ENCODE peak calls at places on chromosomes 11 and 22, in six cellular contexts. One of them, this sample, is unnamed.

GRCh38 chr11:12812849-12813248 is 138.6 kb downstream of the TEAD1 start:
- DNase-seq in aorta: no peak
- DNase-seq in GM23338: no peak
- DNase-seq in colonic mucosa: no peak
- DNase-seq in GM23248: no peak
- DNase-seq in esophagus squamous epithelium: no peak
- DNase-seq in this sample: no peak

GRCh38 chr11:72600557-72600956 is 73.7 kb downstream of the PDE2A start:
- DNase-seq in aorta: no peak
- DNase-seq in GM23338: no peak
- DNase-seq in colonic mucosa: no peak
- DNase-seq in GM23248: no peak
- DNase-seq in esophagus squamous epithelium: no peak
- DNase-seq in this sample: no peak

GRCh38 chr11:112972399-112973115 is 11.3 kb downstream of the NCAM1 start:
- DNase-seq in aorta: no peak
- DNase-seq in GM23338: no peak
- DNase-seq in colonic mucosa: no peak
- DNase-seq in GM23248: no peak
- DNase-seq in esophagus squamous epithelium: no peak
- DNase-seq in this sample: no peak

GRCh38 chr11:65444314-65445051 is 21.9 kb downstream of the NEAT1 start:
- DNase-seq in aorta: no peak
- DNase-seq in GM23338: no peak
- DNase-seq in colonic mucosa: no peak
- DNase-seq in GM23248: peak; percentile 50
- DNase-seq in esophagus squamous epithelium: no peak
- DNase-seq in this sample: peak; percentile 30

GRCh38 chr11:10303558-10304363 is 1.1 kb upstream of the ADM start:
- DNase-seq in aorta: peak; percentile 64
- DNase-seq in GM23338: peak; percentile 80
- DNase-seq in colonic mucosa: peak; percentile 71
- DNase-seq in GM23248: peak; percentile 85
- DNase-seq in esophagus squamous epithelium: no peak
- DNase-seq in this sample: no peak

GRCh38 chr11:59182457-59183151 is 10.7 kb downstream of the DTX4 start:
- DNase-seq in aorta: no peak
- DNase-seq in GM23338: peak; percentile 87
- DNase-seq in colonic mucosa: peak; percentile 81
- DNase-seq in GM23248: no peak
- DNase-seq in esophagus squamous epithelium: no peak
- DNase-seq in this sample: no peak

GRCh38 chr11:121540627-121541026 is 87.9 kb upstream of the SORL1-AS1 start:
- DNase-seq in aorta: no peak
- DNase-seq in GM23338: no peak
- DNase-seq in colonic mucosa: no peak
- DNase-seq in GM23248: no peak
- DNase-seq in esophagus squamous epithelium: no peak
- DNase-seq in this sample: no peak

GRCh38 chr11:27379449-27379848 is 16.4 kb upstream of the CCDC34 start:
- DNase-seq in aorta: no peak
- DNase-seq in GM23338: no peak
- DNase-seq in colonic mucosa: no peak
- DNase-seq in GM23248: no peak
- DNase-seq in esophagus squamous epithelium: no peak
- DNase-seq in this sample: no peak

GRCh38 chr11:68329993-68330699 is 17.8 kb downstream of the LRP5 start:
- DNase-seq in aorta: no peak
- DNase-seq in GM23338: peak; percentile 39
- DNase-seq in colonic mucosa: no peak
- DNase-seq in GM23248: peak; percentile 30
- DNase-seq in esophagus squamous epithelium: no peak
- DNase-seq in this sample: no peak

GRCh38 chr11:66047541-66048365 is 1.2 kb downstream of the GAL3ST3 start:
- DNase-seq in aorta: no peak
- DNase-seq in GM23338: no peak
- DNase-seq in colonic mucosa: no peak
- DNase-seq in GM23248: no peak
- DNase-seq in esophagus squamous epithelium: no peak
- DNase-seq in this sample: no peak

GRCh38 chr22:25368271-25368670 is 148.8 kb downstream of the CRYBB2 start:
- DNase-seq in aorta: no peak
- DNase-seq in GM23338: no peak
- DNase-seq in colonic mucosa: peak; percentile 72
- DNase-seq in GM23248: peak; percentile 84
- DNase-seq in esophagus squamous epithelium: no peak
- DNase-seq in this sample: no peak

GRCh38 chr11:64841592-64842365 is 2.7 kb downstream of the CDC42BPG start:
- DNase-seq in aorta: no peak
- DNase-seq in GM23338: peak; percentile 47
- DNase-seq in colonic mucosa: no peak
- DNase-seq in GM23248: no peak
- DNase-seq in esophagus squamous epithelium: no peak
- DNase-seq in this sample: no peak

GRCh38 chr22:40628354-40629042 is 8.0 kb downstream of the MRTFA start:
- DNase-seq in aorta: no peak
- DNase-seq in GM23338: no peak
- DNase-seq in colonic mucosa: no peak
- DNase-seq in GM23248: peak; percentile 79
- DNase-seq in esophagus squamous epithelium: no peak
- DNase-seq in this sample: no peak

GRCh38 chr11:129960216-129961214 is 42.1 kb downstream of the PRDM10 start:
- DNase-seq in aorta: no peak
- DNase-seq in GM23338: no peak
- DNase-seq in colonic mucosa: no peak
- DNase-seq in GM23248: peak; percentile 92
- DNase-seq in esophagus squamous epithelium: no peak
- DNase-seq in this sample: no peak

GRCh38 chr11:94060401-94060800 is 39.2 kb downstream of the HEPHL1 start:
- DNase-seq in aorta: no peak
- DNase-seq in GM23338: no peak
- DNase-seq in colonic mucosa: no peak
- DNase-seq in GM23248: peak; percentile 2
- DNase-seq in esophagus squamous epithelium: no peak
- DNase-seq in this sample: no peak

GRCh38 chr11:128848815-128849455 is 18.2 kb downstream of the KCNJ1 start:
- DNase-seq in aorta: peak; percentile 70
- DNase-seq in GM23338: peak; percentile 91
- DNase-seq in colonic mucosa: peak; percentile 52
- DNase-seq in GM23248: peak; percentile 60
- DNase-seq in esophagus squamous epithelium: no peak
- DNase-seq in this sample: peak; percentile 52

GRCh38 chr11:112780351-112781043 is 180.7 kb upstream of the NCAM1 start:
- DNase-seq in aorta: peak; percentile 81
- DNase-seq in GM23338: no peak
- DNase-seq in colonic mucosa: no peak
- DNase-seq in GM23248: peak; percentile 84
- DNase-seq in esophagus squamous epithelium: no peak
- DNase-seq in this sample: no peak

DNA sequence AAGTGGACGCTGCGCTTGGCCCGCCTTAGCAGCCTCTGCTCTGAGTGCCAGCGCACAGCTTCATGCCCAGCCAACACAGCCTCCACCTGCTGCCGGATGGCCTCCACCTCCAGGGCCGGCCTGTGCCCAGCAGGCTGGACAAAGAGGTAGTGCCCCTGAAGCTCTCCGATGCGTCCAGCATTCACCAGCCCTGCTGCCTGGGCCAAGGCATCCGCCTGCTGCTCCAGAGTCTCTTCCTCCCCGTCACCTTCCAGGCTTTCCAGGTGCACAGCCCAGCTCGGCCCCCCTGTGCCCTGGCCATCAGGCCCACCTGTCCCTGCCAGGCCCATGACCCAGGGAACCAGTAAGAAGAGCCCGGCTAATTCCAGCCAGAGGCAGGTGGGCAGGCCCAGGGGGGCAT is 2.5 kb downstream of the PCSK7 start:
- DNase-seq in aorta: no peak
- DNase-seq in GM23338: no peak
- DNase-seq in colonic mucosa: no peak
- DNase-seq in GM23248: no peak
- DNase-seq in esophagus squamous epithelium: no peak
- DNase-seq in this sample: no peak
- H3K36me3 ChIP-seq in aorta: no peaks in the 10 kb centered on the region
- H3K36me3 ChIP-seq in GM23338: no peaks in the 10 kb centered on the region
- H3K36me3 ChIP-seq in colonic mucosa: peaks cover 9% of the 10 kb centered on the region
- H3K36me3 ChIP-seq in GM23248: peaks cover 8% of the 10 kb centered on the region
- H3K36me3 ChIP-seq in esophagus squamous epithelium: peaks cover 26% of the 10 kb centered on the region
- H3K36me3 ChIP-seq in this sample: peaks cover 6% of the 10 kb centered on the region

DNA sequence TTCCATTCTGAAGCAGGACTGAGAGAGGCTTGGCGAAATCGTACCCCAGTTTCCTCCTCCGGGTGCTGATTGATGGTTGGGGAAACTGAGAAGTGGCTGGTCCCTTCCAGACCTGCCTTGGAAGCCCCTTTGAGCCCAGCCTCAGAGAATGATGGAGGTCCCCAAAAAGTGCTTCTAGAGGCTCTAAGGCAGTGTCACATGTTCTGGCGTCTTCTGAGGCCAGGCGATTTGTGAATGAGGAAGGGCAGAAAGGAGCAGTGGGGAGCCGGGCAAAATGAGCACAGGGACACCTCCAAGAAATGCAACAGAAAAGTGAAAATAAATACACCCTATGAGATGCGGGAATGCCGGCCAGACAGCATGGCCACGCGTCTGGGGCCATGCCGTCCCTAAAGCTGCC is 1.0 kb upstream of the LIF start:
- DNase-seq in aorta: no peak
- DNase-seq in GM23338: no peak
- DNase-seq in colonic mucosa: peak; percentile 39
- DNase-seq in GM23248: no peak
- DNase-seq in esophagus squamous epithelium: no peak
- DNase-seq in this sample: no peak
- H3K36me3 ChIP-seq in aorta: no peaks in the 10 kb centered on the region
- H3K36me3 ChIP-seq in GM23338: no peaks in the 10 kb centered on the region
- H3K36me3 ChIP-seq in colonic mucosa: no peaks in the 10 kb centered on the region
- H3K36me3 ChIP-seq in GM23248: no peaks in the 10 kb centered on the region
- H3K36me3 ChIP-seq in esophagus squamous epithelium: no peaks in the 10 kb centered on the region
- H3K36me3 ChIP-seq in this sample: no peaks in the 10 kb centered on the region

GRCh38 chr22:24096401-24097115 is 84.7 kb upstream of the SUSD2 start:
- DNase-seq in aorta: peak; percentile 25
- DNase-seq in GM23338: no peak
- DNase-seq in colonic mucosa: no peak
- DNase-seq in GM23248: no peak
- DNase-seq in esophagus squamous epithelium: no peak
- DNase-seq in this sample: no peak

GRCh38 chr22:24097961-24098391 is 83.3 kb upstream of the SUSD2 start:
- DNase-seq in aorta: no peak
- DNase-seq in GM23338: no peak
- DNase-seq in colonic mucosa: no peak
- DNase-seq in GM23248: no peak
- DNase-seq in esophagus squamous epithelium: no peak
- DNase-seq in this sample: no peak

GRCh38 chr22:24102366-24103200 is 78.7 kb upstream of the SUSD2 start:
- DNase-seq in aorta: peak; percentile 26
- DNase-seq in GM23338: no peak
- DNase-seq in colonic mucosa: no peak
- DNase-seq in GM23248: no peak
- DNase-seq in esophagus squamous epithelium: no peak
- DNase-seq in this sample: no peak

GRCh38 chr22:24101966-24102365 is 79.3 kb upstream of the SUSD2 start:
- DNase-seq in aorta: peak; percentile 35
- DNase-seq in GM23338: no peak
- DNase-seq in colonic mucosa: no peak
- DNase-seq in GM23248: peak; percentile 9
- DNase-seq in esophagus squamous epithelium: no peak
- DNase-seq in this sample: no peak

DNA sequence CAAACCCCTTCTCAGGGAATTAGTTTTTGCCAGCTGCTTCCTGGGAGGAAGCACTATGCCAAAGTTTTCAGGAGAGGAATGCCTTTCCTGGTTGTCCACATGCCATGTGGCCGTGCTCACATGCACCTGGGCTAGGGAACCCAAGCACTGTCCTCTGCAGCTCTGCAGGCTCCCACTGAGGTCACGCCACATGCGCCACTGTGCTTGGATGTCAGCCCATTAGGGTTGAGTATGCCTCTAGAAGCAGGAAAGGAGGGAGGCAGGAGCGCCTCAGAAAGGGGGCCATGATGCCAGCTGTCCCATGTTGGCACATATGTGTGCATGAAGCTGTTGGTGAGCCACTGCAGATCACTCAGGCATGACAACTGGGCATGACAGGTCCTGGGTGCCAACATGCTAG is 81.6 kb upstream of the SUSD2 start:
- DNase-seq in aorta: peak; percentile 28
- DNase-seq in GM23338: no peak
- DNase-seq in colonic mucosa: no peak
- DNase-seq in GM23248: no peak
- DNase-seq in esophagus squamous epithelium: no peak
- DNase-seq in this sample: no peak
- H3K36me3 ChIP-seq in aorta: no peaks in the 10 kb centered on the region
- H3K36me3 ChIP-seq in GM23338: no peaks in the 10 kb centered on the region
- H3K36me3 ChIP-seq in colonic mucosa: peaks cover 6% of the 10 kb centered on the region
- H3K36me3 ChIP-seq in GM23248: peaks cover 3% of the 10 kb centered on the region
- H3K36me3 ChIP-seq in esophagus squamous epithelium: peaks cover 8% of the 10 kb centered on the region
- H3K36me3 ChIP-seq in this sample: peaks cover 78% of the 10 kb centered on the region

GRCh38 chr22:33063611-33064010 is 5.4 kb upstream of the SYN3 start:
- DNase-seq in aorta: no peak
- DNase-seq in GM23338: no peak
- DNase-seq in colonic mucosa: no peak
- DNase-seq in GM23248: no peak
- DNase-seq in esophagus squamous epithelium: no peak
- DNase-seq in this sample: no peak
- H3K36me3 ChIP-seq in aorta: no peaks in the 10 kb centered on the region
- H3K36me3 ChIP-seq in GM23338: no peaks in the 10 kb centered on the region
- H3K36me3 ChIP-seq in colonic mucosa: no peaks in the 10 kb centered on the region
- H3K36me3 ChIP-seq in GM23248: no peaks in the 10 kb centered on the region
- H3K36me3 ChIP-seq in esophagus squamous epithelium: no peaks in the 10 kb centered on the region
- H3K36me3 ChIP-seq in this sample: no peaks in the 10 kb centered on the region

GRCh38 chr22:17476838-17477237 is 86.5 kb upstream of the SLC25A18 start:
- DNase-seq in aorta: no peak
- DNase-seq in GM23338: peak; percentile 52
- DNase-seq in colonic mucosa: no peak
- DNase-seq in GM23248: no peak
- DNase-seq in esophagus squamous epithelium: no peak
- DNase-seq in this sample: no peak
- H3K36me3 ChIP-seq in aorta: no peaks in the 10 kb centered on the region
- H3K36me3 ChIP-seq in GM23338: peaks cover 12% of the 10 kb centered on the region
- H3K36me3 ChIP-seq in colonic mucosa: no peaks in the 10 kb centered on the region
- H3K36me3 ChIP-seq in GM23248: no peaks in the 10 kb centered on the region
- H3K36me3 ChIP-seq in esophagus squamous epithelium: no peaks in the 10 kb centered on the region
- H3K36me3 ChIP-seq in this sample: no peaks in the 10 kb centered on the region

GRCh38 chr11:102328748-102329147 is 11.5 kb downstream of the BIRC3 start:
- DNase-seq in aorta: no peak
- DNase-seq in GM23338: no peak
- DNase-seq in colonic mucosa: no peak
- DNase-seq in GM23248: no peak
- DNase-seq in esophagus squamous epithelium: no peak
- DNase-seq in this sample: no peak
- H3K36me3 ChIP-seq in aorta: peaks cover 3% of the 10 kb centered on the region
- H3K36me3 ChIP-seq in GM23338: no peaks in the 10 kb centered on the region
- H3K36me3 ChIP-seq in colonic mucosa: no peaks in the 10 kb centered on the region
- H3K36me3 ChIP-seq in GM23248: no peaks in the 10 kb centered on the region
- H3K36me3 ChIP-seq in esophagus squamous epithelium: peaks cover 7% of the 10 kb centered on the region
- H3K36me3 ChIP-seq in this sample: peaks cover 15% of the 10 kb centered on the region